ENCODE peak calls at places on chromosomes 11 and 22, in six cellular contexts. D is CD4-positive, alpha-beta T cell; F is colonic mucosa; Y is tibial nerve; R is neuronal stem cell; M is heart left ventricle. I is an unnamed sample. For H3K9me3, the result is how much of the 10 kb centered on the place peaks cover.

GRCh38 chr22:19802001-19802880 is 41.7 kb downstream of the TBX1 start:
- DNase-seq in D (no peak), F (no peak), Y (no peak), R (no peak), M (no peak), I (no peak)

GRCh38 chr11:21285104-21285503 is 615.7 kb downstream of the NELL1 start:
- DNase-seq in D (no peak), F (no peak), Y (no peak), R (no peak), M (no peak), I (no peak)

GRCh38 chr22:29842740-29843139 is 4.7 kb upstream of the ASCC2 start:
- DNase-seq in D (no peak), F (no peak), Y (no peak), R (no peak), M (no peak), I (no peak)

GRCh38 chr11:88169881-88170280 is 5.4 kb downstream of the RAB38 start:
- DNase-seq in D (no peak), F (no peak), Y (no peak), R (no peak), M (no peak), I (no peak)

GRCh38 chr11:78030429-78031325 is 7.6 kb upstream of the KCTD14 start:
- DNase-seq in D (no peak), F (peak), Y (no peak), R (no peak), M (peak), I (no peak)

GRCh38 chr11:66259225-66259624 is 9.2 kb upstream of the RAB1B start:
- DNase-seq in D (no peak), F (no peak), Y (no peak), R (no peak), M (no peak), I (no peak)

GRCh38 chr11:45982656-45983470 is 60.4 kb downstream of the LARGE2 start:
- DNase-seq in D (no peak), F (no peak), Y (no peak), R (peak), M (peak), I (peak)

GRCh38 chr11:83191491-83191890 is 2.0 kb upstream of the ANKRD42 start:
- DNase-seq in D (no peak), F (no peak), Y (no peak), R (no peak), M (no peak), I (no peak)

GRCh38 chr11:78168539-78169477 is 19.6 kb downstream of the KCTD21 start:
- DNase-seq in D (no peak), F (peak), Y (peak), R (no peak), M (peak), I (no peak)

GRCh38 chr11:114166897-114167323 is 107.4 kb downstream of the ZBTB16 start:
- DNase-seq in D (no peak), F (no peak), Y (peak), R (no peak), M (no peak), I (no peak)

GRCh38 chr11:123474994-123475393 is 44.9 kb downstream of the GRAMD1B start:
- DNase-seq in D (no peak), F (no peak), Y (no peak), R (no peak), M (no peak), I (no peak)

GRCh38 chr11:210122-210802 is 2.8 kb downstream of the RIC8A start:
- DNase-seq in D (peak), F (peak), Y (no peak), R (no peak), M (no peak), I (no peak)

GRCh38 chr11:104254347-104254746 is 90.4 kb upstream of the PDGFD start:
- DNase-seq in D (no peak), F (peak), Y (no peak), R (peak), M (peak), I (peak)

GRCh38 chr11:107263865-107264563 is 193.6 kb downstream of the CWF19L2 start:
- DNase-seq in D (no peak), F (no peak), Y (no peak), R (no peak), M (no peak), I (no peak)

GRCh38 chr22:47435204-47435487 is 672.7 kb downstream of the TBC1D22A start:
- DNase-seq in D (no peak), F (no peak), Y (no peak), R (no peak), M (no peak), I (no peak)
- H3K9me3 ChIP-seq in D (under half), F (under half), Y (under half), R (under half), M (under half), I (under half)

GRCh38 chr11:50379484-50379883 is 346.8 kb downstream of the OR4C45 start:
- DNase-seq in D (no peak), F (no peak), Y (no peak), R (no peak), M (no peak), I (no peak)
- H3K9me3 ChIP-seq in D (half or more), F (under half), Y (half or more), R (under half), M (half or more), I (under half)

DNA sequence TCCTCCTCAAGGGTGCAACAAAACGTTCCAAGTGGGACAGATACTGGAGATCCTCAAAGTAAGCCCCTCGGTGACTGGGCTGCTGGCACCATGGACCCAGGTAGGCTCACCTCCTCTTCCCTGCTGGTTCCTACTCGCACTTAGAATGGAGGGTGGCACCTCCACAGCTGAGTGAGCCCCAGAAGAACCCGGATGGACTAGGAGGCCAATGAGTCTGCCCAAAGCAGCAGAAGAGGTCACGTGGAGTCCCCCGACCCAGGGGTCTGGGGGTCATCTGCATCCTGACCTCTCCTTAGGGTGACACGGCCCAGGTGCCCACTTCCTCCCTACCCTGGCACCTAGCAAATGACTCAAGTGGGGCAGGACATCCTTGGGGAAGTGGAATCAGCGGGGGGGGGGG is 4.4 kb downstream of the APOL1 start:
- DNase-seq in D (no peak), F (no peak), Y (no peak), R (no peak), M (no peak), I (no peak)
- H3K9me3 ChIP-seq in D (under half), F (under half), Y (under half), R (under half), M (under half), I (under half)

GRCh38 chr22:47587361-47587760 is 824.9 kb downstream of the TBC1D22A start:
- DNase-seq in D (no peak), F (no peak), Y (no peak), R (no peak), M (no peak), I (no peak)
- H3K9me3 ChIP-seq in D (under half), F (under half), Y (under half), R (under half), M (under half), I (under half)

DNA sequence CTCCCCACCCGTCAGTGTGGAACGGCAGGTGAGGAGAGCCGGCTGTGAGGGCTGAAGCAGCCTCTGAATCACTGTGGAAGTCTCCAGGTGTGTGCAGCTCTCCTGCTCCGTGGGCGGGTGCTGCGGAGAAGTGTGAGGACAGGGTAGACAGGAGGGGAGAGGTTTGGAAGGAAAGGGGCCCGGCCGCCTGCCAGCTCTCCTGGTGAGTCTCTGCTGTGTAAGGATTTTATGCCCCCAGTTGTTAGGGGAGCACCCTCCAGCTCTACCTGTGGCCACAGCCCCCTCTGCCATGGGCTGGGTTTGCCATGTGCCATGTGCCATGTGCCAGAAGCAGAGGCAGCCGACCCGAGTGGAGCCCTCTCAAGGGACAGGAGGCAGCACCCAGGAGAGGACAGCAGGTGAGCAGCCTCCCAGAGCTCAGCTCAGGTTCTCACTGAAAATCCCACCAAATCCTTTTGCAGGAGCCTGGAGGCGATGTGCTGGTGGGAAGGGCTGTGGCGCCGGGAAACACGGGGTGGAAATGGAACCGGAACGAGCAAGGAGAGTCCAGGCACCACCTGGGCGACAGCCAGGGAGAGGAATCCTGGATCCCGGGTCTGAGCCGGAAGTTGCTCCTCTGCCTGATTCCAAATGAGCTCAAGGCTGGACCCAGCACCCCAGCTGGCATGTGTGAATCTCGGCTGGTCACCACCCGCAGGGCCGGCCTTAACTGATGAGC is 804.4 kb downstream of the BRD1 start:
- DNase-seq in D (no peak), F (no peak), Y (no peak), R (no peak), M (no peak), I (no peak)
- H3K9me3 ChIP-seq in D (under half), F (under half), Y (under half), R (under half), M (under half), I (under half)

GRCh38 chr11:2652362-2652761 is 47.4 kb downstream of the KCNQ1OT1 start:
- DNase-seq in D (no peak), F (no peak), Y (no peak), R (no peak), M (no peak), I (no peak)
- H3K9me3 ChIP-seq in D (under half), F (under half), Y (half or more), R (under half), M (half or more), I (under half)

I was measured in iPS DF 6.9.